ENCODE peak calls at places on chromosome 12, in four cellular contexts. B, P, Q and L are unnamed samples.

GRCh38 chr12:99948380-99948779 is 36.4 kb downstream of the ANKS1B start:
- DNase-seq in B (no peak), P (no peak), Q (no peak), L (no peak)

GRCh38 chr12:131913666-131914065 is 15.4 kb upstream of the PUS1 start:
- DNase-seq in B (no peak), P (no peak), Q (no peak), L (no peak)

GRCh38 chr12:111626230-111626629 is 27.1 kb upstream of the ATXN2 start:
- DNase-seq in B (no peak), P (no peak), Q (no peak), L (no peak)

GRCh38 chr12:125029756-125030358 is 35.4 kb upstream of the AACS start:
- DNase-seq in B (no peak), P (no peak), Q (peak), L (no peak)

GRCh38 chr12:96141216-96141944 is 52.8 kb upstream of the ELK3 start:
- DNase-seq in B (no peak), P (no peak), Q (no peak), L (no peak)

GRCh38 chr12:70365648-70366518 is at the start of gene KCNMB4:
- DNase-seq in B (peak), P (peak), Q (peak), L (peak)

GRCh38 chr12:130826151-130826801 is 12.8 kb downstream of the STX2 start:
- DNase-seq in B (peak), P (no peak), Q (peak), L (no peak)

GRCh38 chr12:132558861-132559623 is 51.3 kb downstream of the LRCOL1 start:
- DNase-seq in B (peak), P (peak), Q (no peak), L (no peak)

GRCh38 chr12:78040111-78040510 is 209.4 kb downstream of the NAV3 start:
- DNase-seq in B (no peak), P (no peak), Q (no peak), L (no peak)